ENCODE peak calls at places on chromosomes 1 and 21, in five cellular contexts. One of them, this sample, is unnamed. For H3K4me1, the result is how much of the 10 kb centered on the place peaks cover.

GRCh38 chr1:115240321-115240720 is 97.7 kb downstream of the NGF start:
- DNase-seq in colonic mucosa: no peak
- DNase-seq in PC-3: peak
- DNase-seq in prostate gland: no peak
- DNase-seq in CD8-positive, alpha-beta T cell: no peak
- DNase-seq in this sample: peak

GRCh38 chr21:40143822-40144525 is 276.7 kb downstream of the PCP4 start:
- DNase-seq in colonic mucosa: peak
- DNase-seq in PC-3: peak
- DNase-seq in prostate gland: peak
- DNase-seq in CD8-positive, alpha-beta T cell: no peak
- DNase-seq in this sample: no peak

GRCh38 chr1:6179564-6180175 is 451 bp downstream of the CHD5 start:
- DNase-seq in colonic mucosa: no peak
- DNase-seq in PC-3: no peak
- DNase-seq in prostate gland: no peak
- DNase-seq in CD8-positive, alpha-beta T cell: no peak
- DNase-seq in this sample: no peak

GRCh38 chr21:31187499-31187898 is 149.2 kb upstream of the KRTAP19-8 start:
- DNase-seq in colonic mucosa: no peak
- DNase-seq in PC-3: no peak
- DNase-seq in prostate gland: no peak
- DNase-seq in CD8-positive, alpha-beta T cell: no peak
- DNase-seq in this sample: no peak

GRCh38 chr1:197683280-197683679 is 92.0 kb downstream of the DENND1B start:
- DNase-seq in colonic mucosa: no peak
- DNase-seq in PC-3: no peak
- DNase-seq in prostate gland: no peak
- DNase-seq in CD8-positive, alpha-beta T cell: no peak
- DNase-seq in this sample: no peak

GRCh38 chr1:244862354-244862698 is 2.0 kb downstream of the HNRNPU start:
- DNase-seq in colonic mucosa: no peak
- DNase-seq in PC-3: no peak
- DNase-seq in prostate gland: no peak
- DNase-seq in CD8-positive, alpha-beta T cell: no peak
- DNase-seq in this sample: peak

GRCh38 chr1:28176492-28177470 is at the start of gene PTAFR:
- DNase-seq in colonic mucosa: no peak
- DNase-seq in PC-3: no peak
- DNase-seq in prostate gland: no peak
- DNase-seq in CD8-positive, alpha-beta T cell: no peak
- DNase-seq in this sample: no peak

GRCh38 chr21:46625759-46626158 is 9.7 kb upstream of the PRMT2 start:
- DNase-seq in colonic mucosa: no peak
- DNase-seq in PC-3: no peak
- DNase-seq in prostate gland: no peak
- DNase-seq in CD8-positive, alpha-beta T cell: no peak
- DNase-seq in this sample: no peak

GRCh38 chr1:55402676-55403464 is 187.7 kb upstream of the USP24 start:
- DNase-seq in colonic mucosa: no peak
- DNase-seq in PC-3: peak
- DNase-seq in prostate gland: no peak
- DNase-seq in CD8-positive, alpha-beta T cell: no peak
- DNase-seq in this sample: peak

GRCh38 chr1:21680918-21681317 is 11.8 kb upstream of the RAP1GAP start:
- DNase-seq in colonic mucosa: no peak
- DNase-seq in PC-3: peak
- DNase-seq in prostate gland: no peak
- DNase-seq in CD8-positive, alpha-beta T cell: no peak
- DNase-seq in this sample: no peak

GRCh38 chr1:172417552-172417951 is 2.9 kb upstream of the C1orf105 start:
- DNase-seq in colonic mucosa: no peak
- DNase-seq in PC-3: peak
- DNase-seq in prostate gland: no peak
- DNase-seq in CD8-positive, alpha-beta T cell: no peak
- DNase-seq in this sample: peak

GRCh38 chr1:55522353-55522903 is 307.3 kb upstream of the USP24 start:
- DNase-seq in colonic mucosa: no peak
- DNase-seq in PC-3: no peak
- DNase-seq in prostate gland: no peak
- DNase-seq in CD8-positive, alpha-beta T cell: no peak
- DNase-seq in this sample: no peak

GRCh38 chr1:21759182-21759581 is 23.8 kb downstream of the USP48 start:
- DNase-seq in colonic mucosa: no peak
- DNase-seq in PC-3: no peak
- DNase-seq in prostate gland: no peak
- DNase-seq in CD8-positive, alpha-beta T cell: no peak
- DNase-seq in this sample: no peak

GRCh38 chr1:117368116-117369108 is 1.2 kb downstream of the MAN1A2 start:
- DNase-seq in colonic mucosa: peak
- DNase-seq in PC-3: peak
- DNase-seq in prostate gland: no peak
- DNase-seq in CD8-positive, alpha-beta T cell: no peak
- DNase-seq in this sample: peak

GRCh38 chr1:205301220-205301821 is 20.2 kb downstream of the NUAK2 start:
- DNase-seq in colonic mucosa: no peak
- DNase-seq in PC-3: peak
- DNase-seq in prostate gland: peak
- DNase-seq in CD8-positive, alpha-beta T cell: no peak
- DNase-seq in this sample: peak

GRCh38 chr1:214660900-214661299 is 57.9 kb downstream of the CENPF start:
- DNase-seq in colonic mucosa: peak
- DNase-seq in PC-3: peak
- DNase-seq in prostate gland: no peak
- DNase-seq in CD8-positive, alpha-beta T cell: no peak
- DNase-seq in this sample: no peak

GRCh38 chr21:30227633-30228404 is 11.9 kb upstream of the CLDN8 start:
- DNase-seq in colonic mucosa: peak
- DNase-seq in PC-3: peak
- DNase-seq in prostate gland: peak
- DNase-seq in CD8-positive, alpha-beta T cell: no peak
- DNase-seq in this sample: peak

GRCh38 chr1:229408458-229409037 is 25.3 kb downstream of the ACTA1 start:
- DNase-seq in colonic mucosa: no peak
- DNase-seq in PC-3: peak
- DNase-seq in prostate gland: no peak
- DNase-seq in CD8-positive, alpha-beta T cell: no peak
- DNase-seq in this sample: peak

GRCh38 chr1:93758842-93759515 is 77.3 kb upstream of the BCAR3 start:
- DNase-seq in colonic mucosa: no peak
- DNase-seq in PC-3: peak
- DNase-seq in prostate gland: no peak
- DNase-seq in CD8-positive, alpha-beta T cell: no peak
- DNase-seq in this sample: no peak

GRCh38 chr1:22234631-22235030 is 91.7 kb upstream of the WNT4 start:
- DNase-seq in colonic mucosa: no peak
- DNase-seq in PC-3: no peak
- DNase-seq in prostate gland: no peak
- DNase-seq in CD8-positive, alpha-beta T cell: no peak
- DNase-seq in this sample: no peak

GRCh38 chr1:247639381-247639981 is 34.1 kb downstream of the OR2G3 start:
- DNase-seq in colonic mucosa: peak
- DNase-seq in PC-3: peak
- DNase-seq in prostate gland: peak
- DNase-seq in CD8-positive, alpha-beta T cell: peak
- DNase-seq in this sample: no peak

GRCh38 chr1:222754386-222755139 is 17.6 kb downstream of the FAM177B start:
- DNase-seq in colonic mucosa: no peak
- DNase-seq in PC-3: peak
- DNase-seq in prostate gland: no peak
- DNase-seq in CD8-positive, alpha-beta T cell: no peak
- DNase-seq in this sample: peak

GRCh38 chr1:244394346-244394745 is 57.4 kb downstream of the ADSS2 start:
- DNase-seq in colonic mucosa: no peak
- DNase-seq in PC-3: no peak
- DNase-seq in prostate gland: no peak
- DNase-seq in CD8-positive, alpha-beta T cell: no peak
- DNase-seq in this sample: no peak

GRCh38 chr1:99852648-99853047 is 2.5 kb downstream of the AGL start:
- DNase-seq in colonic mucosa: no peak
- DNase-seq in PC-3: no peak
- DNase-seq in prostate gland: no peak
- DNase-seq in CD8-positive, alpha-beta T cell: no peak
- DNase-seq in this sample: no peak

GRCh38 chr1:15321601-15322000 is 74.6 kb downstream of the FHAD1 start:
- DNase-seq in colonic mucosa: no peak
- DNase-seq in PC-3: no peak
- DNase-seq in prostate gland: no peak
- DNase-seq in CD8-positive, alpha-beta T cell: no peak
- DNase-seq in this sample: no peak

GRCh38 chr1:98210064-98210463 is 289.2 kb upstream of the DPYD start:
- DNase-seq in colonic mucosa: no peak
- DNase-seq in PC-3: peak
- DNase-seq in prostate gland: no peak
- DNase-seq in CD8-positive, alpha-beta T cell: no peak
- DNase-seq in this sample: peak

GRCh38 chr1:171655215-171656116 is 3.0 kb upstream of the MYOC start:
- DNase-seq in colonic mucosa: peak
- DNase-seq in PC-3: peak
- DNase-seq in prostate gland: no peak
- DNase-seq in CD8-positive, alpha-beta T cell: peak
- DNase-seq in this sample: no peak

GRCh38 chr1:210394281-210394798 is 65.6 kb downstream of the HHAT start:
- DNase-seq in colonic mucosa: no peak
- DNase-seq in PC-3: peak
- DNase-seq in prostate gland: no peak
- DNase-seq in CD8-positive, alpha-beta T cell: no peak
- DNase-seq in this sample: peak

GRCh38 chr1:175870217-175870616 is 126.8 kb upstream of the TNR start:
- DNase-seq in colonic mucosa: no peak
- DNase-seq in PC-3: no peak
- DNase-seq in prostate gland: no peak
- DNase-seq in CD8-positive, alpha-beta T cell: no peak
- DNase-seq in this sample: no peak

GRCh38 chr1:175338447-175339135 is 146.0 kb upstream of the KIAA0040 start:
- DNase-seq in colonic mucosa: peak
- DNase-seq in PC-3: peak
- DNase-seq in prostate gland: no peak
- DNase-seq in CD8-positive, alpha-beta T cell: peak
- DNase-seq in this sample: no peak

DNA sequence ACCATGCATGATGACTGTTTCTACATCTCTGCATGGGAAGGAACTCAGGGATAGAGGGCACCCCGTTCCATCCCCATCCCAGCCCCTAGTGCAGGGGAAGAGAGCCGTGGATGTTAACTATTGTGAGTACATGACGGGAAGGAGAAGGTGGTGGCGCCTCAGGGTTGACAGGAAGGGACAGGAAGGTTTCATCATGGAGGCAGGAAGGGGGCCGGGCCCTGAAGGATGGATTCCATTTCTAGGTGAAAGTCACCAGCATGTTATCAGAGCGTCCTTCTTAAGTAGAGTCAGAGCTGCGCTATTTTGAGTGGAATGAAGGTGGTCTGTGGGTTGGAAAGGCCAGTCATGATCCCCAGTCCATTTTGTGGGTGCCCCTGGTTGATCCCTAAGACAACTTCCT is 25.1 kb upstream of the ZNF648 start:
- DNase-seq in colonic mucosa: no peak
- DNase-seq in PC-3: no peak
- DNase-seq in prostate gland: no peak
- DNase-seq in CD8-positive, alpha-beta T cell: no peak
- DNase-seq in this sample: no peak
- H3K4me1 ChIP-seq in colonic mucosa: under half
- H3K4me1 ChIP-seq in PC-3: under half
- H3K4me1 ChIP-seq in prostate gland: under half
- H3K4me1 ChIP-seq in CD8-positive, alpha-beta T cell: under half
- H3K4me1 ChIP-seq in this sample: under half

DNA sequence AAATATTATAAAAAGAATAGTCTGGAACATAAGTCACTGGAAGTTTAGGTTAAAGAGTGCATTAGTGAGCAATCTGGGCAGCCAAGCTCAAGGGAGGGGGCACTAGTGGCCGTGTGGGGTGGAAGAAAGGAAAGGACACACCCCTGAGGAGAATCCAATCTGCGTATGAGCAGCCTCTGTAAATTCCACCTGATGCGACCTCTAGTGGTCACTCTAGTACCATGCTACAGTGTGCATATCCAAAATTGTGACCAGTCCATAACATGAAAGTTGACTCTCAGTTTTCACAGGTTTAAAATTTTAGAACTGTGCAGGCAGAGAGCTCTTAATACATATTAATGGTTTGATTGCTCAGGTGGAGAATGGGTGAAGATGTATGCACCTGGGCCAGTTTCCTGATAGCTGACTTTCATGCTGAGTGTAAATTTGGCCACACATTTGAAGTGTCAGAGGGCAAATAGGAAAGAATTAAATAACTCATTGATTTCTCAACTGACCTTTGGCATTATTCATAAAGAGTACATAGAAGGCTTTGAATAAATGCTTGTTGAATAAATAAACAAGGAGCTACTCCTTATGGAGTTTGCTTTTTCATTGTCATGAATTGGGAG is 105.9 kb upstream of the C21orf91 start:
- DNase-seq in colonic mucosa: peak
- DNase-seq in PC-3: peak
- DNase-seq in prostate gland: peak
- DNase-seq in CD8-positive, alpha-beta T cell: peak
- DNase-seq in this sample: peak
- TF ChIP-seq CTCF in colonic mucosa: peak
- TF ChIP-seq CTCF in PC-3: peak
- TF ChIP-seq CTCF in prostate gland: peak
- TF ChIP-seq CTCF in CD8-positive, alpha-beta T cell: peak
- TF ChIP-seq CTCF in this sample: peak

DNA sequence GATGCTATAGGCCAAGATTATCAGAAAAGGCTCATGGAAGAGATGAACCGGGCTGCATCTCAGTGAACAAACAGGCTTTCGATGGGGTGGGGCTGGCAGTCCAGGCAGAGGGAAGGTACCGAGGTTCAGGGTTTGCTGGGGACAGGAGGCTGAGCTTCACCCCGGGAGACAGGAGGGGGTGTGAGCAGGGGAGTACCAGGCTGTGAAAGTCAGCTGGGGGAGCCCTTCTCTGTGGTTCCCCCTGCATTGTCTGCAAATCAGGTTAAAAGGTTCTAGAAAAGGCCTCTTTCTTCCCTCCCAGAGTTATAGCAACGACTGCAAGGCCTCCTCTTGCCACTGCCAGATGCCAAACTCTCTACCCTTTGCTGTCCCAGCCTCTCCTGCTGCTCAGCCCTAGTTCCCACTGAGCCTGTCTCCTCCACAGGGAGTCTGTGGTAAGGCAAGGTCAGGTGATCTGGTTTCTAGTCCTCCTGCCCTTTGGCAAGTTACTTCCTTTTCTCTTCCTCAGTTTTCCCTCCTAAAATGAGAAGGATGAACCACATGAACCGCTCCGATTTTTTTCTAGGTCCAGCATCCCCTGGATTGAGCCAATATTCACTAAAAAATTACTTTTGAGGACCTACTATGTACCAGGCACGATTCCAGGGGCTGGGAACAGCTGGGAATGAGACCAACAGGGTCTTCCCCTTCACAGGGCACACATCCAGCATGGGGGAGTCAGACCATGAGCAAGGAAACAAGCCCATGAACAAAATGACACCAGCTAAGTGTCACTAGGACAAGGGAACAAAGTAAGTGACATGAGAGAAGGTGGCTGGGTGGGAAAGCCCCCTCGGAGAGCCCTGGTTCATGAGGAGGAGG is 7.2 kb downstream of the LAD1 start:
- DNase-seq in colonic mucosa: no peak
- DNase-seq in PC-3: no peak
- DNase-seq in prostate gland: no peak
- DNase-seq in CD8-positive, alpha-beta T cell: no peak
- DNase-seq in this sample: no peak
- H3K4me1 ChIP-seq in colonic mucosa: under half
- H3K4me1 ChIP-seq in PC-3: under half
- H3K4me1 ChIP-seq in prostate gland: under half
- H3K4me1 ChIP-seq in CD8-positive, alpha-beta T cell: under half
- H3K4me1 ChIP-seq in this sample: under half

GRCh38 chr1:30722175-30722537 is 1.2 kb downstream of the MATN1 start:
- DNase-seq in colonic mucosa: peak
- DNase-seq in PC-3: no peak
- DNase-seq in prostate gland: no peak
- DNase-seq in CD8-positive, alpha-beta T cell: no peak
- DNase-seq in this sample: no peak
- TF ChIP-seq CTCF in colonic mucosa: no peak
- TF ChIP-seq CTCF in PC-3: no peak
- TF ChIP-seq CTCF in prostate gland: no peak
- TF ChIP-seq CTCF in CD8-positive, alpha-beta T cell: no peak
- TF ChIP-seq CTCF in this sample: no peak